ENCODE peak calls at places on chromosome 22, in four cellular contexts. V is neural progenitor cell, K is ovary, R is H1. Q is an unnamed sample. For H3K4me1, the result is how much of the 10 kb centered on the place peaks cover.

GRCh38 chr22:47928626-47929025 is 1166.2 kb downstream of the TBC1D22A start:
- DNase-seq in K (no peak), R (no peak), V (no peak), Q (no peak)

GRCh38 chr22:41481925-41482318 is 13.0 kb downstream of the ACO2 start:
- DNase-seq in V (no peak), K (no peak), R (peak), Q (no peak)

GRCh38 chr22:26448334-26448733 is 19.3 kb downstream of the ASPHD2 start:
- DNase-seq in K (no peak), V (no peak), R (no peak), Q (no peak)

GRCh38 chr22:48957987-48958321 is 869.7 kb downstream of the BRD1 start:
- DNase-seq in V (no peak), K (no peak), R (no peak), Q (no peak)

GRCh38 chr22:30823015-30823370 is 128.3 kb downstream of the OSBP2 start:
- DNase-seq in R (no peak), K (no peak), V (peak), Q (no peak)

GRCh38 chr22:29031236-29031982 is 30.2 kb downstream of the C22orf31 start:
- DNase-seq in R (peak), K (peak), V (peak), Q (peak)

GRCh38 chr22:50726643-50727340 is 11.2 kb upstream of the ACR start:
- DNase-seq in R (no peak), V (no peak), K (no peak), Q (no peak)

GRCh38 chr22:50306753-50307749 is at the start of gene PLXNB2:
- DNase-seq in V (peak), R (peak), K (peak), Q (peak)

GRCh38 chr22:17303840-17304779 is 65.2 kb upstream of the CECR2 start:
- DNase-seq in R (no peak), K (no peak), V (no peak), Q (no peak)

GRCh38 chr22:16915711-16916110 is 90.5 kb upstream of the XKR3 start:
- DNase-seq in K (no peak), R (no peak), V (no peak), Q (no peak)

GRCh38 chr22:29914165-29914564 is 31.2 kb downstream of the MTMR3 start:
- DNase-seq in K (no peak), V (no peak), R (no peak), Q (no peak)

GRCh38 chr22:26450453-26451185 is 21.6 kb downstream of the ASPHD2 start:
- DNase-seq in K (no peak), V (no peak), R (no peak), Q (no peak)

GRCh38 chr22:20128902-20129746 is 2.5 kb upstream of the ZDHHC8 start:
- DNase-seq in V (peak), R (peak), K (no peak), Q (no peak)

GRCh38 chr22:29216873-29217666 is 11.4 kb downstream of the EMID1 start:
- DNase-seq in V (no peak), R (no peak), K (no peak), Q (no peak)

GRCh38 chr22:27805841-27806240 is 4.3 kb upstream of the MN1 start:
- DNase-seq in V (no peak), K (no peak), R (no peak), Q (no peak)

GRCh38 chr22:40401532-40401931 is 31.1 kb downstream of the SGSM3 start:
- DNase-seq in R (no peak), K (no peak), V (no peak), Q (no peak)

GRCh38 chr22:17772963-17773605 is 1.2 kb downstream of the BID start:
- DNase-seq in V (no peak), K (no peak), R (no peak), Q (peak)

GRCh38 chr22:48091656-48092223 is 1329.3 kb downstream of the TBC1D22A start:
- DNase-seq in R (no peak), V (no peak), K (no peak), Q (no peak)

GRCh38 chr22:49900441-49901230 is 17.6 kb downstream of the ALG12 start:
- DNase-seq in R (no peak), V (no peak), K (no peak), Q (no peak)

GRCh38 chr22:27107824-27108223 is 450.4 kb downstream of the MIAT start:
- DNase-seq in R (no peak), V (no peak), K (peak), Q (peak)

GRCh38 chr22:19885841-19886592 is 31.3 kb upstream of the GNB1L start:
- DNase-seq in V (no peak), R (no peak), K (no peak), Q (no peak)

GRCh38 chr22:17213976-17214375 is 5.3 kb downstream of the ADA2 start:
- DNase-seq in R (peak), V (peak), K (no peak), Q (peak)

GRCh38 chr22:19524170-19525115 is at the start of gene CLDN5:
- DNase-seq in V (peak), K (peak), R (peak), Q (peak)

GRCh38 chr22:40620464-40621046 is 16.0 kb downstream of the MRTFA start:
- DNase-seq in R (no peak), V (no peak), K (no peak), Q (no peak)

GRCh38 chr22:19442166-19442565 is 5.3 kb downstream of the C22orf39 start:
- DNase-seq in K (no peak), V (no peak), R (no peak), Q (no peak)

GRCh38 chr22:40341604-40342003 is 4.7 kb upstream of the ADSL start:
- DNase-seq in R (no peak), K (no peak), V (no peak), Q (no peak)

GRCh38 chr22:29813563-29813962 is 24.5 kb downstream of the ASCC2 start:
- DNase-seq in V (no peak), K (no peak), R (no peak), Q (no peak)

GRCh38 chr22:30526656-30527055 is 19.9 kb downstream of the SEC14L6 start:
- DNase-seq in V (no peak), K (no peak), R (no peak), Q (no peak)

GRCh38 chr22:17946691-17947367 is 77.5 kb downstream of the MICAL3 start:
- DNase-seq in V (no peak), K (no peak), R (no peak), Q (no peak)

GRCh38 chr22:40196628-40197027 is 18.9 kb downstream of the TNRC6B start:
- DNase-seq in V (no peak), K (peak), R (no peak), Q (no peak)

GRCh38 chr22:19321757-19322156 is 30.2 kb upstream of the CLTCL1 start:
- DNase-seq in R (no peak), K (no peak), V (no peak), Q (no peak)

GRCh38 chr22:30605449-30606110 is 1.4 kb upstream of the TCN2 start:
- DNase-seq in K (peak), V (peak), R (peak), Q (no peak)

GRCh38 chr22:17077255-17077654 is 7.5 kb upstream of the IL17RA start:
- DNase-seq in V (no peak), R (no peak), K (no peak), Q (no peak)

DNA sequence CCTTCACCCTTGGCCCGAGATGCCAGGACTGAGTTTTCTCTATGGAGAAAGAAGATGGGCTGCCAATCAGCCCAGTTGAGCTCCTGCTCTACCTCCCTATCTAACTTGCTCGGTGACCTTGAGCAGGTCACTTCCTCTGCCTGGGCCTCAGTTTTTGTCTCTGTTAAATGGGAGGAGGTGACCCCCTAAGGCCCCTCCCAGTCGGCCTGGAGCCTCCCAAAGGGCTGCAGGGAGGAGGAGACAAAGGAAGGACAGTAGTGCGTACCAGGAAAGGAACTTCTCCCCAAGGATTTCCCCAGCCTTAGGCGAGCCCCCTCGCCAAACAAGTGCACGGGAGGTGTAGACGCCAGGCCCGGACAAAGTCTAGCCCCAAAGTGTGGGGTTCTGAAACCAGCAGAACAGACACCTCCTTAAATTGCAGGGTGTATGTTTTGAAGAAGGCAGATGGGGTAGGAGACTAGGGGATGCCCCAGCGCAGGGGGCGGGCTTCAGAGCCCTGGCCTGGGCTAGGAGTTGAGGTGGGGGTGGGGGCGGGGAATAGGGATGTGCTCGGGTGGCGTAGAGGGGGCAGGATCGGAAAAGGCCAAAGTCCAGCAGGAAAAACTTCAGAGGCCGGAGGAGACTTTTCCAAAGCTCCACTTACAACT is 1.0 kb downstream of the CBX7 start:
- DNase-seq in K (no peak), R (no peak), V (no peak), Q (no peak)
- H3K4me1 ChIP-seq in K (under half), R (under half), V (under half), Q (under half)

GRCh38 chr22:37484115-37485005 is 1.8 kb downstream of the MFNG start:
- DNase-seq in V (peak), K (no peak), R (no peak), Q (peak)
- H3K27ac ChIP-seq in V (peak), K (no peak), R (no peak), Q (peak)

GRCh38 chr22:23384451-23384850 is 195.6 kb downstream of the IGLL1 start:
- DNase-seq in R (no peak), V (no peak), K (peak), Q (no peak)

GRCh38 chr22:23386245-23386631 is 193.9 kb downstream of the IGLL1 start:
- DNase-seq in R (no peak), V (no peak), K (no peak), Q (no peak)

GRCh38 chr22:23385301-23386244 is 194.5 kb downstream of the IGLL1 start:
- DNase-seq in K (peak), R (peak), V (peak), Q (peak)

GRCh38 chr22:23383491-23384450 is 196.3 kb downstream of the IGLL1 start:
- DNase-seq in K (peak), R (peak), V (peak), Q (no peak)

GRCh38 chr22:23384899-23385298 is 195.2 kb downstream of the IGLL1 start:
- DNase-seq in R (no peak), V (no peak), K (no peak), Q (no peak)
- H3K4me1 ChIP-seq in R (under half), V (under half), K (under half), Q (under half)

GRCh38 chr22:46373838-46374662 is 38.5 kb downstream of the TRMU start:
- DNase-seq in R (no peak), V (no peak), K (no peak), Q (no peak)

GRCh38 chr22:46372686-46373085 is 37.2 kb downstream of the TRMU start:
- DNase-seq in K (no peak), R (no peak), V (no peak), Q (no peak)

GRCh38 chr22:46371623-46372226 is 36.2 kb downstream of the TRMU start:
- DNase-seq in K (no peak), R (no peak), V (no peak), Q (no peak)

GRCh38 chr22:46374663-46375474 is 39.4 kb downstream of the TRMU start:
- DNase-seq in K (no peak), V (no peak), R (no peak), Q (no peak)

DNA sequence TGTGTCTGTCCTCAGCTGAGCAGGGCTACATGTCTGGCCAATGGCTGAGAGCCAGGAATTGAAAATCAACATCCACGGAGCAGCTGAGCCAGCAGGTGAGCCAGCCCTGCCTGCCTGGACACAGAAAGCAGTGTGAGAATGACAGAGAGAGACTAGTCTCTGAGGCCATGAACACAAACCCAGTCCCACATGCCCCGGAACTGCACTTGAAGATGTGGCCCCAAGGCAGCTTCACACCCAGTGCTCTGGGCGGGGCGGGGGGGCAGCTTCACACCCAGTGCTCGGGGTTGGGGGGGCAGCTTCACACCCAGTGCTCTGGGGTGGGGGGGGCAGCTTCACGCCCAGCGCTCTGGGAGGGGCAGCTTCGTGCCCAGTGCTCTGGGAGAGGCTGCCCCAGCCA is 37.7 kb downstream of the TRMU start:
- DNase-seq in R (no peak), K (no peak), V (no peak), Q (no peak)
- H3K27ac ChIP-seq in R (no peak), K (no peak), V (no peak), Q (no peak)

DNA sequence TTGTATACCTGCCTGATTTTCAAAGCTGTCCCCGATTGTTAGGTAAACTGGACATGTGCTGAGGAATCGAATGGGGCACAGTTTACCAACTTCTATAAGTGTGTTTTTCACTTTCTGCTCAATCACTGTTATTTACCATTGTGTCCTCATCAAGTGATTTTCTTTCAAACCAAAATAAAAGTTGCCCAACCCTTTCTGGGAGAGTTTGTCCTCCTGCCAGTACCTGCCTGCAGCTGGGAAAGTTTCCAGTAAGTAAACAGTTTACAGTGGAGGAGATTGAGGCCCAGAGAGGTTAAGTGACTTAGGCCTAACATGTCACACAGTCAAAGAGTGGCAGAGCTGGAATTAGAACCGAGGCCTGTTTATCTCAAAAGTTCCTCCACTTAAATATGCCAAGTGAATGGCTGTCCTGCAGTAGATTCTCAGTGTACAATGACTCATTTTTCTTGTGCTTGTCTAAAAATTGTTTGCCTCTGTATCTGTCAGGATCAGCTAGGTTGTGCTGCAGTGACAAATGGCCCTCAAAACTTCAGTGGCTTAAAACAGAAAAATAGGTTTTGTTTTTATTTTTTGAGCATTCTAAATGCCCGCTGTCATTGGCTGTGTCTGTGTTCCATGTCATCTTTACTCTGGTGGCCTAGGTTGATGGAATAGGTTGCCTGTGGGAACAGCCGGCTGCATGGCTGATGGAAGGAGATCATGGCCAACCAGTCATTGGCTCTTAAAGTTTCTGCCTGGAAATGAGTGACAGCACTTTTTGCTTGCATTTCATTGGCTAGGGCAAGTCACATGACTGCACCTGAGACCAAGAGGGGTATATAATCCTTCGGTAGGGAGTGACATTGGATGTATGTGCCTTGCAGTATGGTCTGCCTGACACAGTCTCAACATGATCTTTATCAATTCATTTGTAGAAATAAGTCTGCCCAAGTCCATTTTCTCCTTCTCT is 61.8 kb upstream of the CRYBB3 start:
- DNase-seq in V (no peak), K (no peak), R (no peak), Q (no peak)
- H3K4me1 ChIP-seq in V (under half), K (under half), R (under half), Q (under half)

GRCh38 chr22:35868938-35869337 is 151.3 kb downstream of the APOL5 start:
- DNase-seq in R (no peak), V (peak), K (no peak), Q (no peak)
- H3K27ac ChIP-seq in R (no peak), V (peak), K (no peak), Q (no peak)

GRCh38 chr22:44684506-44685383 is 17.3 kb upstream of the PRR5 start:
- DNase-seq in V (peak), K (peak), R (peak), Q (peak)
- H3K4me1 ChIP-seq in V (under half), K (under half), R (under half), Q (under half)

DNA sequence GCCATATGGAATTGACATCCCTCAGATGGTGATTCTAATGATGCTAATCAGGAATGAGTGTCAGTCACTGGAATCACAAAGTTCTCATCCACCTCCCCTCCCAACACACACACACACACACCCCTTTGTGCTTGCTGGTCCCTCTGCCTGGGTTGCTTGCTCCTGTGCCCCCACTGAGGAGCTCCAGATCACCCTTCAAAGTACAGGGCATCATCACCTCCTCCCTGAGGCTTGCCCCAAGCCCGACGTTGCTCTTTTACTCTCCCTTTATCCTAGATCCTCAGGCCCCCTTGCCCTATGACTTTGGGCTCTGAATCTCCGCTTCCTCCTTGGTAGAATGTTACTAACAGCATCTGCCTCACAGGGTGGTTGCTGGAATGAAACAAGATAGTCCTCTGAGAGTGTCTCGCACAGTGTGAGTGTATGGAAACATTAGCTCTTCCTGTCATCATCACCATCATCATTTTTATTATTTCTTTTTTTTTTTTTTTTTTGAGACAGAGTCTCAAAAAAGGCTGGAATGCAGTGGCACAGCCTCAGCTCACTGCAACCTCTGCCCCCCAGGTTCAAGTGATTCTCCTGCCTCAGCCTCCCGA is 3.4 kb downstream of the TOM1 start:
- DNase-seq in K (no peak), V (no peak), R (no peak), Q (no peak)
- H3K27ac ChIP-seq in K (no peak), V (no peak), R (no peak), Q (no peak)

GRCh38 chr22:35608088-35608487 is 9.0 kb downstream of the MB start:
- DNase-seq in K (no peak), R (no peak), V (no peak), Q (no peak)

GRCh38 chr22:35601743-35602633 is 15.1 kb downstream of the MB start:
- DNase-seq in V (no peak), K (no peak), R (no peak), Q (no peak)

GRCh38 chr22:35605787-35606492 is 11.2 kb downstream of the MB start:
- DNase-seq in K (no peak), V (no peak), R (no peak), Q (peak)

GRCh38 chr22:35606916-35607315 is 10.2 kb downstream of the MB start:
- DNase-seq in K (no peak), V (no peak), R (no peak), Q (no peak)

DNA sequence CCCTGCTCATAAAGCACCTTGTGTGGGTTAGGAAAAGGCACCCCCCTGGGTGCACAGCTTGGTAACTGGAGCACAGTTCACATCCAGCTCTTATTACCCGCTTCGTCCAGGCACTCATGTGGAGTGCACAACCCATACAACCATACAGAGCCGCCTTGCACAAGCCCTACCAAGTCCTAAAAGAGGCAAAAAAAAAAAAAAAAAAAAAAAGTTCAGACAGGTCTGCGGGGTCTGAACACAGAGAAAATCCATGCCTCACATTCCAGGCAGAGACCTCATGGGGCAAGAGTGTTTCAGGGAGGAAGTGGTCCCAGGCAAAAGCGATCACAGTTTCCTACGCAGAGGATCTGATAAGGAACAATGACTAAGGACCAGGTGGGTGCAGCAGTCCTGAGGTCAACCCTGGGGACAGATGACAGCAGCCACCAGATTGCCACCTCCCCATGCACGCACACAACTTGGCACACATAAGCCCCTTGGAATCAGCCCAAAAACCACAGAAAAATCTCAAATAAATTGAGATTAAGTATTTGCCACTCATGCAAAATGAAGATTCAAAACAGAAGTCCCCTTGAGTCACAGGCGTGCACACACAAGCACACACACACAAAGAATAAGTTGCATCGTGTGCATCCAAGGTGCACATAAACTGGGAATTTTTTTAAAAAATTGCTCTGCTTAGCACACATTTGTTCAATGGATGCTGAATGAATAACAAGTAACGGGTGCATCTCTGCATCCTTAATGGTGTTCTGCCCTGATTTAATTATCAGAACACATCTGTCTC is 12.3 kb downstream of the MB start:
- DNase-seq in V (no peak), R (no peak), K (no peak), Q (no peak)
- H3K4me1 ChIP-seq in V (under half), R (under half), K (under half), Q (under half)

Q was measured in heart left ventricle.